ENCODE peak calls at places on chromosomes 16 and 17, in five cellular contexts. One of them, this sample, is unnamed.
A peak's percentile ranks its signal among the peaks of the same experiment; 100 is the strongest.

GRCh38 chr17:57125406-57125805 is 40.4 kb downstream of the AKAP1 start:
- DNase-seq in IMR-90: no peak
- DNase-seq in fibroblast of pulmonary artery: no peak
- DNase-seq in C1 segment of cervical spinal cord: no peak
- DNase-seq in NCI-H1092 treated with DMSO at 0.1 percent for 48 hours: no peak
- DNase-seq in this sample: peak; percentile 84

GRCh38 chr16:85627835-85628556 is 14.9 kb downstream of the GSE1 start:
- DNase-seq in NCI-H1092 treated with DMSO at 0.1 percent for 48 hours: no peak
- DNase-seq in C1 segment of cervical spinal cord: no peak
- DNase-seq in IMR-90: no peak
- DNase-seq in fibroblast of pulmonary artery: no peak
- DNase-seq in this sample: peak; percentile 73

GRCh38 chr17:81130385-81131288 is 34.7 kb upstream of the PVALEF start:
- DNase-seq in fibroblast of pulmonary artery: no peak
- DNase-seq in C1 segment of cervical spinal cord: peak; percentile 69
- DNase-seq in IMR-90: no peak
- DNase-seq in NCI-H1092 treated with DMSO at 0.1 percent for 48 hours: no peak
- DNase-seq in this sample: no peak

GRCh38 chr17:78817123-78817522 is 23.5 kb downstream of the USP36 start:
- DNase-seq in C1 segment of cervical spinal cord: no peak
- DNase-seq in fibroblast of pulmonary artery: no peak
- DNase-seq in NCI-H1092 treated with DMSO at 0.1 percent for 48 hours: no peak
- DNase-seq in IMR-90: no peak
- DNase-seq in this sample: no peak

GRCh38 chr17:35998018-35998545 is 3.3 kb downstream of the CCL15 start:
- DNase-seq in fibroblast of pulmonary artery: no peak
- DNase-seq in C1 segment of cervical spinal cord: no peak
- DNase-seq in IMR-90: no peak
- DNase-seq in NCI-H1092 treated with DMSO at 0.1 percent for 48 hours: no peak
- DNase-seq in this sample: no peak

GRCh38 chr17:58263773-58264172 is 17.0 kb downstream of the MPO start:
- DNase-seq in fibroblast of pulmonary artery: no peak
- DNase-seq in NCI-H1092 treated with DMSO at 0.1 percent for 48 hours: no peak
- DNase-seq in C1 segment of cervical spinal cord: no peak
- DNase-seq in IMR-90: no peak
- DNase-seq in this sample: no peak

GRCh38 chr17:50967795-50968194 is 101.6 kb upstream of the TOB1 start:
- DNase-seq in IMR-90: peak; percentile 16
- DNase-seq in fibroblast of pulmonary artery: peak; percentile 57
- DNase-seq in C1 segment of cervical spinal cord: no peak
- DNase-seq in NCI-H1092 treated with DMSO at 0.1 percent for 48 hours: no peak
- DNase-seq in this sample: no peak

GRCh38 chr17:7858487-7858832 is 657 bp downstream of the CYB5D1 start:
- DNase-seq in fibroblast of pulmonary artery: peak; percentile 50
- DNase-seq in NCI-H1092 treated with DMSO at 0.1 percent for 48 hours: no peak
- DNase-seq in IMR-90: peak; percentile 44
- DNase-seq in C1 segment of cervical spinal cord: no peak
- DNase-seq in this sample: no peak

GRCh38 chr16:24255446-24256352 is at the start of gene CACNG3:
- DNase-seq in NCI-H1092 treated with DMSO at 0.1 percent for 48 hours: no peak
- DNase-seq in C1 segment of cervical spinal cord: peak; percentile 19
- DNase-seq in IMR-90: peak; percentile 33
- DNase-seq in fibroblast of pulmonary artery: peak; percentile 23
- DNase-seq in this sample: no peak

GRCh38 chr17:33749171-33749570 is 456.1 kb upstream of the ASIC2 start:
- DNase-seq in fibroblast of pulmonary artery: no peak
- DNase-seq in NCI-H1092 treated with DMSO at 0.1 percent for 48 hours: no peak
- DNase-seq in C1 segment of cervical spinal cord: no peak
- DNase-seq in IMR-90: no peak
- DNase-seq in this sample: no peak

GRCh38 chr16:5634781-5635180 is 537.2 kb upstream of the EEF2KMT start:
- DNase-seq in NCI-H1092 treated with DMSO at 0.1 percent for 48 hours: no peak
- DNase-seq in IMR-90: no peak
- DNase-seq in C1 segment of cervical spinal cord: no peak
- DNase-seq in fibroblast of pulmonary artery: no peak
- DNase-seq in this sample: no peak

GRCh38 chr17:43645765-43646481 is 15.8 kb downstream of the MEOX1 start:
- DNase-seq in fibroblast of pulmonary artery: peak; percentile 74
- DNase-seq in NCI-H1092 treated with DMSO at 0.1 percent for 48 hours: no peak
- DNase-seq in IMR-90: no peak
- DNase-seq in C1 segment of cervical spinal cord: no peak
- DNase-seq in this sample: no peak

GRCh38 chr17:68343976-68344375 is 52.7 kb downstream of the ARSG start:
- DNase-seq in fibroblast of pulmonary artery: no peak
- DNase-seq in C1 segment of cervical spinal cord: no peak
- DNase-seq in IMR-90: no peak
- DNase-seq in NCI-H1092 treated with DMSO at 0.1 percent for 48 hours: no peak
- DNase-seq in this sample: no peak

GRCh38 chr17:31415640-31416502 is 24.4 kb downstream of the RAB11FIP4 start:
- DNase-seq in IMR-90: no peak
- DNase-seq in fibroblast of pulmonary artery: no peak
- DNase-seq in NCI-H1092 treated with DMSO at 0.1 percent for 48 hours: no peak
- DNase-seq in C1 segment of cervical spinal cord: no peak
- DNase-seq in this sample: no peak

GRCh38 chr16:35664091-35664693 is 2204.8 kb downstream of the TP53TG3F start:
- DNase-seq in C1 segment of cervical spinal cord: no peak
- DNase-seq in NCI-H1092 treated with DMSO at 0.1 percent for 48 hours: no peak
- DNase-seq in IMR-90: no peak
- DNase-seq in fibroblast of pulmonary artery: no peak
- DNase-seq in this sample: no peak

This sample was measured in G401.